ENCODE peak calls at places on chromosomes 12 and 14, in seven cellular contexts. U, I, Y, A, J, X and R are unnamed samples.

GRCh38 chr12:53053223-53054111 is 3.6 kb downstream of the TNS2 start:
- DNase-seq in I (no peak), J (peak), X (peak), A (no peak), Y (peak), U (peak), R (no peak)

GRCh38 chr14:22978487-22978837 is 3.9 kb downstream of the AJUBA start:
- DNase-seq in A (no peak), I (no peak), J (no peak), U (no peak), Y (no peak), X (no peak), R (no peak)

GRCh38 chr12:55171445-55171844 is 45.2 kb downstream of the OR9K2 start:
- DNase-seq in X (no peak), J (no peak), I (no peak), Y (no peak), U (no peak), A (no peak), R (no peak)

GRCh38 chr12:116662612-116663144 is 75.2 kb downstream of the SPRING1 start:
- DNase-seq in I (no peak), U (peak), X (no peak), J (no peak), Y (no peak), A (no peak), R (no peak)

GRCh38 chr12:57454566-57455373 is at the start of gene INHBE:
- DNase-seq in Y (peak), I (no peak), U (no peak), J (no peak), X (no peak), A (no peak), R (no peak)

GRCh38 chr12:12403264-12404248 is 46.7 kb downstream of the BORCS5 start:
- DNase-seq in J (no peak), X (no peak), Y (no peak), U (no peak), I (no peak), A (no peak), R (no peak)

GRCh38 chr12:54549774-54550451 is 512 bp downstream of the PDE1B start:
- DNase-seq in A (no peak), I (no peak), Y (peak), X (no peak), J (no peak), U (no peak), R (peak)

GRCh38 chr12:94725375-94726168 is 75.2 kb upstream of the TMCC3 start:
- DNase-seq in U (no peak), X (no peak), Y (peak), I (peak), A (no peak), J (no peak), R (no peak)

GRCh38 chr14:73311710-73312035 is 74.4 kb downstream of the PAPLN start:
- DNase-seq in X (no peak), J (no peak), A (no peak), U (no peak), Y (no peak), I (no peak), R (no peak)

GRCh38 chr14:100715332-100715731 is 11.4 kb upstream of the DLK1 start:
- DNase-seq in J (no peak), X (no peak), I (no peak), Y (no peak), A (no peak), U (no peak), R (no peak)

GRCh38 chr12:109592905-109593272 is 19.3 kb downstream of the MVK start:
- DNase-seq in U (no peak), Y (no peak), X (no peak), I (no peak), J (no peak), A (no peak), R (no peak)

GRCh38 chr14:100271247-100271939 is 32.4 kb downstream of the YY1 start:
- DNase-seq in U (peak), Y (peak), I (peak), A (no peak), X (no peak), J (no peak), R (no peak)

GRCh38 chr14:82422186-82422585 is 888.5 kb upstream of the SEL1L start:
- DNase-seq in J (no peak), I (no peak), Y (no peak), A (no peak), X (no peak), U (no peak), R (no peak)

GRCh38 chr12:40946612-40947194 is 241.4 kb upstream of the PDZRN4 start:
- DNase-seq in J (no peak), X (no peak), U (no peak), A (no peak), Y (no peak), I (peak), R (no peak)

GRCh38 chr14:53619625-53620324 is 336.9 kb downstream of the BMP4 start:
- DNase-seq in Y (peak), X (no peak), I (no peak), J (no peak), U (no peak), A (no peak), R (no peak)

GRCh38 chr14:73293782-73294781 is 56.8 kb downstream of the PAPLN start:
- DNase-seq in I (no peak), A (no peak), U (no peak), J (no peak), Y (no peak), X (no peak), R (no peak)

GRCh38 chr14:25411933-25412757 is 362.2 kb upstream of the STXBP6 start:
- DNase-seq in A (no peak), Y (peak), X (no peak), U (no peak), J (no peak), I (peak), R (no peak)

GRCh38 chr12:2341871-2342270 is 289.1 kb downstream of the CACNA1C start:
- DNase-seq in A (no peak), U (no peak), X (no peak), J (no peak), I (no peak), Y (peak), R (no peak)

GRCh38 chr12:108063192-108063591 is 65.9 kb upstream of the WSCD2 start:
- DNase-seq in U (no peak), Y (peak), J (no peak), A (no peak), X (no peak), I (peak), R (no peak)

GRCh38 chr14:39488600-39488999 is 56.4 kb upstream of the FBXO33 start:
- DNase-seq in J (no peak), A (no peak), I (no peak), X (no peak), U (no peak), Y (no peak), R (no peak)